ENCODE peak calls at places on chromosomes 13 and 19, in six cellular contexts. J is glutamatergic neuron; A is islet precursor cell; C is fibroblast of lung; O is stimulated activated CD8-positive, alpha-beta memory T cell treated with anti-CD3 and anti-CD28 coated beads, Interleukin-12 subunit alpha, Interleukin-12 subunit beta, amount 100 ng/mL, for 4 hours; I is stimulated activated CD4-positive, alpha-beta T cell treated with anti-CD3 and anti-CD28 coated beads, Interleukin-4, amount 100 ng/mL, for 4 hours. X is an unnamed sample.

GRCh38 chr13:112740502-112741131 is 50.8 kb downstream of the ATP11A start:
- DNase-seq in J (no peak), I (no peak), C (peak), O (no peak), A (peak), X (peak)

GRCh38 chr19:48110350-48110966 is at the start of gene PLA2G4C:
- DNase-seq in O (peak), A (peak), I (peak), C (peak), J (peak), X (peak)

GRCh38 chr13:36356058-36356457 is 9.9 kb upstream of the SPART start:
- DNase-seq in J (no peak), C (no peak), A (no peak), I (no peak), O (no peak), X (no peak)

GRCh38 chr13:30551194-30551593 is 66.5 kb upstream of the USPL1 start:
- DNase-seq in A (no peak), O (no peak), J (no peak), I (no peak), C (no peak), X (no peak)

GRCh38 chr19:1481224-1481892 is 2.3 kb upstream of the C19orf25 start:
- DNase-seq in C (no peak), J (no peak), I (no peak), O (no peak), A (no peak), X (no peak)

GRCh38 chr13:113182046-113182445 is 23.6 kb downstream of the PROZ start:
- DNase-seq in A (no peak), I (no peak), C (peak), O (no peak), J (no peak), X (no peak)

GRCh38 chr19:57443121-57443696 is 8.1 kb downstream of the ZNF749 start:
- DNase-seq in A (no peak), J (no peak), O (no peak), I (no peak), C (no peak), X (no peak)

GRCh38 chr13:76690611-76691010 is 195.6 kb downstream of the KCTD12 start:
- DNase-seq in O (no peak), C (no peak), A (no peak), I (no peak), J (no peak), X (no peak)

GRCh38 chr19:6417713-6418561 is 6.7 kb downstream of the KHSRP start:
- DNase-seq in C (peak), O (no peak), A (peak), I (no peak), J (no peak), X (no peak)

GRCh38 chr13:73822671-73823592 is 311.3 kb downstream of the KLF12 start:
- DNase-seq in I (no peak), O (no peak), C (no peak), J (no peak), A (no peak), X (no peak)

GRCh38 chr19:47719047-47719885 is 6.0 kb downstream of the EHD2 start:
- DNase-seq in J (peak), C (peak), A (peak), O (no peak), I (no peak), X (peak)

GRCh38 chr19:51688665-51689571 is 4.2 kb upstream of the SPACA6 start:
- DNase-seq in C (peak), A (peak), J (peak), I (no peak), O (no peak), X (peak)

GRCh38 chr19:33826521-33826920 is 29.9 kb downstream of the KCTD15 start:
- DNase-seq in J (no peak), A (no peak), I (no peak), C (no peak), O (no peak), X (no peak)

GRCh38 chr13:24632382-24633121 is 47.7 kb upstream of the ATP12A start:
- DNase-seq in J (no peak), O (no peak), C (peak), I (no peak), A (no peak), X (no peak)

GRCh38 chr13:21138561-21138960 is 37.8 kb downstream of the SKA3 start:
- DNase-seq in A (no peak), C (no peak), O (no peak), I (no peak), J (no peak), X (no peak)